ENCODE peak calls at places on chromosomes 4 and X, in ten cellular contexts. O is stomach, K is breast epithelium, D is IMR-90, T is adrenal gland, A is uterus, C is esophagus muscularis mucosa, N is body of pancreas, G is gastrocnemius medialis, B is NB4. Q is an unnamed sample.

GRCh38 chrX:25084446-25084845 is 68.7 kb upstream of the ARX start:
- DNase-seq in B (no peak), D (no peak), O (no peak), K (no peak), G (no peak), C (no peak), T (no peak), N (no peak), A (no peak), Q (no peak)

GRCh38 chr4:115054836-115055235 is 58.6 kb downstream of the NDST4 start:
- DNase-seq in N (no peak), T (no peak), A (no peak), C (no peak), B (peak; percentile 48), G (no peak), K (no peak), O (no peak), D (no peak), Q (no peak)

GRCh38 chr4:168648929-168649328 is 152.1 kb downstream of the PALLD start:
- DNase-seq in O (no peak), A (no peak), T (no peak), K (no peak), N (no peak), G (no peak), B (no peak), D (peak; percentile 82), C (no peak), Q (no peak)

GRCh38 chr4:43241104-43241503 is 348.6 kb downstream of the GRXCR1 start:
- DNase-seq in B (no peak), D (no peak), C (no peak), O (no peak), N (no peak), A (no peak), T (no peak), K (no peak), G (no peak), Q (no peak)

GRCh38 chrX:40938418-40938817 is 146.8 kb upstream of the USP9X start:
- DNase-seq in B (no peak), T (no peak), N (no peak), K (no peak), O (no peak), C (no peak), D (peak; percentile 46), G (no peak), A (no peak), Q (no peak)

GRCh38 chrX:46967547-46967946 is 55.3 kb downstream of the JADE3 start:
- DNase-seq in B (no peak), K (no peak), T (no peak), C (no peak), D (no peak), N (no peak), A (no peak), O (no peak), G (no peak), Q (no peak)

GRCh38 chrX:13029831-13030771 is 14.3 kb downstream of the FAM9C start:
- DNase-seq in C (no peak), B (no peak), G (no peak), T (peak; percentile 20), K (no peak), O (no peak), N (no peak), A (no peak), D (no peak), Q (no peak)

GRCh38 chr4:104524026-104524425 is 29.3 kb upstream of the CXXC4 start:
- DNase-seq in K (no peak), O (no peak), B (no peak), D (no peak), N (no peak), C (no peak), G (no peak), T (no peak), A (no peak), Q (no peak)

GRCh38 chrX:45077748-45078424 is 122.8 kb downstream of the DIPK2B start:
- DNase-seq in A (no peak), N (no peak), K (no peak), C (no peak), T (no peak), B (no peak), O (no peak), D (no peak), G (no peak), Q (no peak)

GRCh38 chr4:156261230-156261629 is 307.6 kb upstream of the CTSO start:
- DNase-seq in A (no peak), K (no peak), B (no peak), C (no peak), G (no peak), O (no peak), N (no peak), T (no peak), D (no peak), Q (no peak)

GRCh38 chrX:119421306-119421705 is 22.2 kb downstream of the SLC25A43 start:
- DNase-seq in C (no peak), K (no peak), T (no peak), A (no peak), D (no peak), O (no peak), G (no peak), N (no peak), B (no peak), Q (no peak)

GRCh38 chr4:3498901-3499510 is 33.2 kb downstream of the LRPAP1 start:
- DNase-seq in T (no peak), D (no peak), A (no peak), C (no peak), K (no peak), B (no peak), O (no peak), N (no peak), G (no peak), Q (no peak)

GRCh38 chr4:100188829-100189228 is 1.4 kb downstream of the DDIT4L start:
- DNase-seq in A (no peak), N (peak; percentile 17), T (no peak), B (no peak), K (no peak), C (no peak), D (no peak), O (no peak), G (peak; percentile 83), Q (no peak)

GRCh38 chr4:168634276-168634802 is 137.5 kb downstream of the PALLD start:
- DNase-seq in A (peak; percentile 39), N (no peak), K (no peak), C (no peak), B (peak; percentile 46), G (no peak), O (no peak), D (peak; percentile 92), T (no peak), Q (peak; percentile 39)

DNA sequence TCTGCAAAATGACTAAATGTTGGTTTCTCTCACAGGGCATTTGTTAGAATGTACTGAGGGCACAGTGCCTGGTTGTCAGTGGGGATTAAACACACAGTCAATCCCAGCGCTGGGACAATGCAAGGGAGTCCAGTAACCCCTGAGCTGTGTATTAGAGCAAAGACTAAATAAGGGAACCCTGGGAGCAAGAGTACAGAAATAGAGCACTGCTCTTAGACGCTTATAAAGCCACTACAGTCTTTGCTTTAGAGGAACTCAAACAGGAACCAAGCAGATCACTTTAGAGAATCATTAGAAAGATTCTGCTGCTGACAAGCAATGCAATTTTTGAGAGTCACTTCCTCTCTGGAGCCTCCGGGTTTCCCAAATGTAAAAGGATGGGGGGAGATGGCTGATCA is 137.9 kb upstream of the CPEB2 start:
- DNase-seq in A (no peak), T (no peak), G (no peak), O (no peak), B (peak; percentile 21), D (no peak), C (no peak), K (no peak), N (no peak), Q (no peak)
- H3K4me3 ChIP-seq in A (no peak overlapping the region), T (no peak overlapping the region), G (no peak overlapping the region), O (no peak overlapping the region), B (no peak overlapping the region), D (no peak overlapping the region), C (no peak overlapping the region), K (no peak overlapping the region), N (no peak overlapping the region), Q (no peak overlapping the region)

DNA sequence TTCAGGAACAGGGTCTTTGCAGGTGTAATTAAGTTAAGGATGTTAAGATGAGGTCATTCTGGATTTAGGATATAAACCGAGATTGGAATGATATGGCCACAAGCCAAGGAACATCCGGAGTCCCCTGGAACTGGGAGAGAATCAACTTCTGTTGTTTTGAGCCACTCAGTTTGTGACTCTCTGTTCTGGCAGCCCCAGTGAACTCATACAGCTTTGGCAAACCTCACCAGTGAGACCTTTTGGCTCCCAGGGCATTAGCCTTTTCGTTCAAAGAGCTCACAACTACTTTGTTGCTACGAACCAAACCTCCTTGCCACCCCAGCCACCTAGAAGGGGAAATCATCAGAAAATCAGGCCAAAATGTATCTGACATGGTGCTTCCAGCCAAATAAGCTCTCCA is 80.4 kb downstream of the MTMR1 start:
- DNase-seq in A (no peak), K (no peak), C (no peak), G (no peak), T (no peak), D (no peak), O (no peak), B (no peak), N (no peak), Q (no peak)
- TF ChIP-seq POLR2A in A (no peak), K (no peak), C (no peak), G (no peak), T (no peak), D (no peak), O (no peak), B (no peak), N (no peak), Q (no peak)

DNA sequence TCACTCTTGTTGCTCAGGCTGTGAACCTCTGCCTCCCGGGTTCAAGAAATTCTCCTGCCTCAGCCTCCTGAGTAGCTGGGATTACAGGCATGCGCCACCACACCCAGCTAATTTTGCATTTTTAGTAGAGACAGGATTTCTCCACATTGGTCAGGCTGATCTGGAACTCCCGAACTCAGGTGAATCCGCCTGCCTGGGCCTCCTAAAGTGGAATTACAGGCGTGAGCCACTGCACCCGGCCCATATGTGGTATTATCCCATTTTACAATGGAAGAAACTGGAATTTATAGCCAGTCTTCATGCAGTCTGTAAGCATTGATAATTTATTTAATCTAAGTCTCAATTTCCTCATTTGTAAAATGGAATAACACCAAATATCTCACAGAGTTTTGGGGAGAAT is 161.8 kb downstream of the GABRB1 start:
- DNase-seq in N (no peak), B (no peak), T (no peak), O (no peak), D (no peak), C (no peak), G (no peak), A (no peak), K (no peak), Q (no peak)
- H3K4me3 ChIP-seq in N (no peak overlapping the region), B (no peak overlapping the region), T (no peak overlapping the region), O (no peak overlapping the region), D (no peak overlapping the region), C (no peak overlapping the region), G (no peak overlapping the region), A (no peak overlapping the region), K (no peak overlapping the region), Q (no peak overlapping the region)

DNA sequence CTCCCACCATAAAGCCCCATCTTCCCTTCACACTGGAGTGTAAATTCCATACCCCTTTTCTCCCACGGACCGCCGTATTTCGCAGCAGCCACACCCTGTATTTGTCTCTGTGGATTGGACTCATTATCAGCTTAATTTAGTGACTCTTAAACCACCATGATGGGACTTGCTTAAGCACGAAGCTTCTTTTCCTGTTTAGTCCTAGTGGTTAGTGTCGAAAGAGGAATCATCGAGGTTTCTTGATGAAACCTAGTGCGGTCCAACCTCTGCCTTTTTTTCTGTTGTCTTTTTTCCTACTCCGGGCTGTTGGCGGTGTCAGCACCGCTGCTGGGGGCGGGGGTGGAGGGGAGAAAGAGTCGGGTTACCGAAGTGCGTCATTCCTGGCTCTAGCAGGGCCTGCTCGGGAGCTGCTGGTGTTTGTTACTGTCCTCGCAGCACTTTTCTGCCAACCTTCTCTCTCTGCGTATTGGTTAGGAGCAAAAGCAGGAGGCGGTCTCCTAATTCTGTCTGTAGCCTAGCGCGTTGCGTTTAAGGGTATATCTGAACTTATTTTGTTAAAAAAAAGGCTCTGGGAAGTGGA is 1.4 kb downstream of the STAG2 start:
- DNase-seq in O (peak; percentile 88), B (peak; percentile 95), A (peak; percentile 90), D (peak; percentile 94), N (peak; percentile 91), G (peak; percentile 92), K (peak; percentile 86), C (peak; percentile 96), T (peak; percentile 93), Q (peak; percentile 90)
- TF ChIP-seq POLR2A in O (no peak), B (peak; percentile 38), A (peak; percentile 76), D (peak; percentile 72), N (peak; percentile 61), G (peak; percentile 83), K (peak; percentile 47), C (peak; percentile 33), T (peak; percentile 46), Q (peak; percentile 56)